ENCODE peak calls at places on chromosomes 12 and 14, in four cellular contexts. G is astrocyte of the hippocampus, L is neuronal stem cell, S is fibroblast of the aortic adventitia. Z is an unnamed sample.

GRCh38 chr12:29961231-29961630 is 177.5 kb upstream of the TMTC1 start:
- DNase-seq in G (peak), L (no peak), S (peak), Z (no peak)

GRCh38 chr14:54108481-54109471 is 152.2 kb upstream of the BMP4 start:
- DNase-seq in G (peak), L (no peak), S (peak), Z (peak)

GRCh38 chr12:70196732-70197361 is 46.4 kb upstream of the CNOT2 start:
- DNase-seq in G (no peak), L (no peak), S (peak), Z (no peak)

GRCh38 chr14:33959692-33960151 is 8.8 kb upstream of the EGLN3 start:
- DNase-seq in G (no peak), L (no peak), S (no peak), Z (no peak)

GRCh38 chr12:113296557-113297213 is 38.2 kb downstream of the SLC8B1 start:
- DNase-seq in G (no peak), L (no peak), S (no peak), Z (no peak)

GRCh38 chr12:67909681-67910080 is 79.6 kb upstream of the IFNG-AS1 start:
- DNase-seq in G (no peak), L (no peak), S (no peak), Z (no peak)

GRCh38 chr14:75040497-75040896 is 10.8 kb downstream of the MLH3 start:
- DNase-seq in G (no peak), L (no peak), S (no peak), Z (no peak)

GRCh38 chr12:54385251-54385914 is 850 bp upstream of the ZNF385A start:
- DNase-seq in G (no peak), L (no peak), S (no peak), Z (no peak)

GRCh38 chr12:7144414-7145120 is 14.4 kb downstream of the CLSTN3 start:
- DNase-seq in G (peak), L (no peak), S (peak), Z (peak)

GRCh38 chr14:36981832-36982528 is 190.4 kb downstream of the SLC25A21 start:
- DNase-seq in G (no peak), L (no peak), S (peak), Z (no peak)

GRCh38 chr12:5614206-5614605 is 182.3 kb downstream of the NTF3 start:
- DNase-seq in G (no peak), L (no peak), S (no peak), Z (no peak)

GRCh38 chr12:103966736-103967135 is 1.1 kb downstream of the TDG start:
- DNase-seq in G (peak), L (no peak), S (peak), Z (no peak)

Z was measured in SW 1271.